ENCODE peak calls at places on chromosomes 1 and 21, in ten cellular contexts. N is AG09309, B is ovary, J is T-helper 22 cell, K is NCI-H82, F is ureter, Q is HEK293T, U is GM13977, G is ELF-1, H is renal cortical epithelial cell. R is an unnamed sample.

GRCh38 chr1:220747426-220748090 is 564 bp upstream of the MTARC2 start:
- DNase-seq in K (no peak), N (no peak), Q (no peak), G (no peak), B (no peak), U (no peak), J (no peak), H (no peak), F (no peak), R (no peak)

GRCh38 chr21:31623664-31624063 is 35.8 kb upstream of the SOD1 start:
- DNase-seq in B (no peak), J (no peak), G (no peak), U (peak), H (no peak), K (peak), N (no peak), F (no peak), Q (peak), R (no peak)

GRCh38 chr1:154716614-154717372 is 108.8 kb upstream of the ADAR start:
- DNase-seq in Q (no peak), N (no peak), B (no peak), F (no peak), J (no peak), K (peak), H (no peak), U (no peak), G (no peak), R (no peak)

GRCh38 chr1:79859212-79859948 is 852.9 kb upstream of the ADGRL4 start:
- DNase-seq in U (no peak), B (no peak), N (peak), J (no peak), H (peak), K (no peak), G (no peak), F (no peak), Q (no peak), R (no peak)

GRCh38 chr1:95233321-95233736 is 681 bp upstream of the RWDD3 start:
- DNase-seq in K (no peak), Q (no peak), F (no peak), H (peak), U (no peak), J (no peak), N (no peak), B (peak), G (no peak), R (no peak)

GRCh38 chr21:34031835-34032370 is 41.5 kb upstream of the MRPS6 start:
- DNase-seq in K (peak), Q (no peak), B (no peak), G (no peak), N (no peak), F (no peak), H (no peak), U (peak), J (no peak), R (no peak)

GRCh38 chr1:213055087-213055591 is 4.1 kb downstream of the RPS6KC1 start:
- DNase-seq in G (no peak), U (no peak), Q (no peak), K (no peak), H (no peak), J (no peak), F (no peak), B (no peak), N (no peak), R (no peak)

GRCh38 chr1:59695301-59695700 is 119.4 kb upstream of the HOOK1 start:
- DNase-seq in H (peak), F (no peak), G (no peak), Q (no peak), U (no peak), K (no peak), N (no peak), J (no peak), B (no peak), R (no peak)

GRCh38 chr1:172322219-172323061 is 98.0 kb upstream of the C1orf105 start:
- DNase-seq in U (no peak), K (peak), H (peak), Q (peak), G (no peak), F (peak), J (no peak), N (peak), B (no peak), R (peak)

GRCh38 chr1:30648408-30649000 is 74.9 kb downstream of the MATN1 start:
- DNase-seq in K (no peak), J (no peak), Q (no peak), H (no peak), U (no peak), G (no peak), B (no peak), F (no peak), N (no peak), R (no peak)

GRCh38 chr21:35737899-35738341 is 322.4 kb downstream of the SETD4 start:
- DNase-seq in G (no peak), B (no peak), J (no peak), N (peak), F (no peak), Q (no peak), H (peak), U (no peak), K (no peak), R (peak)

GRCh38 chr1:41789616-41790330 is 128.9 kb downstream of the HIVEP3 start:
- DNase-seq in N (no peak), J (no peak), H (no peak), U (no peak), K (peak), F (no peak), G (peak), Q (no peak), B (no peak), R (no peak)

R was measured in RCC 7860.